ENCODE peak calls at places on chromosome 13, in nine cellular contexts. L is fibroblast of pulmonary artery; P is fibroblast of the conjunctiva; C is NCI-H2081; X is endothelial cell; M is central memory CD8-positive, alpha-beta T cell; Z is DMS153; O is nephron progenitor cell; U is aorta. V is an unnamed sample.

GRCh38 chr13:69600811-69601210 is 506.8 kb upstream of the ATXN8OS start:
- DNase-seq in L (no peak), O (no peak), M (no peak), U (no peak), P (no peak), X (no peak), Z (no peak), C (no peak), V (no peak)

GRCh38 chr13:43979492-43979891 is 99.8 kb downstream of the LACC1 start:
- DNase-seq in M (no peak), X (no peak), L (no peak), C (no peak), Z (no peak), O (no peak), P (no peak), U (no peak), V (no peak)

GRCh38 chr13:114046447-114046846 is 72.6 kb upstream of the C13orf46 start:
- DNase-seq in Z (no peak), U (no peak), L (no peak), X (no peak), O (no peak), P (no peak), C (no peak), M (no peak), V (no peak)

GRCh38 chr13:101660711-101661110 is 208.2 kb downstream of the ITGBL1 start:
- DNase-seq in P (no peak), U (no peak), C (no peak), X (no peak), M (no peak), Z (no peak), L (no peak), O (no peak), V (no peak)

GRCh38 chr13:73065665-73066350 is 7.0 kb downstream of the KLF5 start:
- DNase-seq in U (no peak), M (no peak), C (peak), P (no peak), Z (peak), X (no peak), O (no peak), L (no peak), V (no peak)

GRCh38 chr13:84630486-84630885 is 748.2 kb upstream of the SLITRK1 start:
- DNase-seq in O (no peak), C (no peak), L (no peak), P (no peak), U (no peak), X (no peak), Z (no peak), M (no peak), V (no peak)

GRCh38 chr13:91576590-91576989 is 178.2 kb downstream of the GPC5 start:
- DNase-seq in P (no peak), U (no peak), M (no peak), L (no peak), O (peak), Z (no peak), X (peak), C (no peak), V (no peak)

GRCh38 chr13:99796175-99796819 is 175.3 kb downstream of the ZIC5 start:
- DNase-seq in U (no peak), C (no peak), X (peak), L (peak), P (no peak), O (peak), Z (no peak), M (no peak), V (no peak)

GRCh38 chr13:34867590-34867989 is 74.5 kb upstream of the NBEA start:
- DNase-seq in M (no peak), L (peak), X (no peak), P (no peak), Z (no peak), U (no peak), C (no peak), O (no peak), V (no peak)

GRCh38 chr13:97194473-97194872 is 27.7 kb upstream of the MBNL2 start:
- DNase-seq in M (no peak), P (no peak), U (no peak), Z (no peak), C (no peak), X (no peak), L (peak), O (no peak), V (no peak)

GRCh38 chr13:93758575-93758974 is 532.0 kb downstream of the GPC6 start:
- DNase-seq in M (no peak), Z (no peak), C (no peak), P (no peak), O (no peak), U (no peak), L (peak), X (no peak), V (no peak)

GRCh38 chr13:29529755-29530154 is 65.7 kb downstream of the SLC7A1 start:
- DNase-seq in M (no peak), O (no peak), P (no peak), L (no peak), X (no peak), C (no peak), U (no peak), Z (no peak), V (no peak)

GRCh38 chr13:101626925-101627555 is 174.6 kb downstream of the ITGBL1 start:
- DNase-seq in U (no peak), M (no peak), P (no peak), X (no peak), Z (no peak), L (no peak), C (peak), O (no peak), V (no peak)

GRCh38 chr13:94128430-94128829 is 351.1 kb downstream of the DCT start:
- DNase-seq in C (peak), O (no peak), L (peak), P (no peak), X (no peak), M (no peak), Z (no peak), U (no peak), V (peak)

GRCh38 chr13:75798353-75799245 is 162.5 kb downstream of the LMO7 start:
- DNase-seq in P (no peak), L (peak), X (no peak), U (no peak), O (no peak), C (no peak), Z (no peak), M (no peak), V (no peak)

GRCh38 chr13:108227651-108228272 is 9.6 kb downstream of the ABHD13 start:
- DNase-seq in X (peak), M (no peak), L (peak), O (peak), C (peak), P (peak), U (no peak), Z (no peak), V (no peak)

GRCh38 chr13:72565893-72566292 is 161.5 kb downstream of the MZT1 start:
- DNase-seq in X (no peak), U (no peak), P (peak), L (peak), Z (peak), C (peak), O (peak), M (no peak), V (no peak)

GRCh38 chr13:98571955-98572662 is 4.8 kb downstream of the STK24 start:
- DNase-seq in L (no peak), P (peak), Z (peak), C (peak), O (no peak), U (no peak), M (no peak), X (no peak), V (no peak)

GRCh38 chr13:28819046-28819747 is 942 bp upstream of the MTUS2 start:
- DNase-seq in X (no peak), C (no peak), M (no peak), Z (no peak), O (no peak), P (no peak), L (peak), U (peak), V (peak)

GRCh38 chr13:107650081-107650701 is 565.1 kb downstream of the LIG4 start:
- DNase-seq in P (peak), C (peak), U (peak), M (no peak), X (peak), Z (no peak), L (peak), O (peak), V (peak)

GRCh38 chr13:102484329-102484728 is 82.5 kb upstream of the FGF14 start:
- DNase-seq in M (no peak), U (no peak), X (no peak), P (peak), O (no peak), C (no peak), Z (no peak), L (no peak), V (no peak)

GRCh38 chr13:99693812-99694211 is 192.5 kb downstream of the TM9SF2 start:
- DNase-seq in O (no peak), C (peak), Z (no peak), P (no peak), M (no peak), X (no peak), L (no peak), U (no peak), V (no peak)

GRCh38 chr13:42649761-42650289 is 75.9 kb downstream of the TNFSF11 start:
- DNase-seq in O (no peak), Z (no peak), C (peak), U (no peak), M (no peak), X (no peak), L (no peak), P (no peak), V (no peak)

GRCh38 chr13:29457299-29457698 is 138.2 kb downstream of the SLC7A1 start:
- DNase-seq in X (no peak), Z (no peak), L (peak), U (no peak), P (peak), O (no peak), C (no peak), M (no peak), V (no peak)

GRCh38 chr13:76474356-76474755 is 411.8 kb downstream of the KCTD12 start:
- DNase-seq in X (no peak), P (peak), M (no peak), Z (no peak), U (no peak), C (no peak), O (no peak), L (peak), V (no peak)

GRCh38 chr13:95100525-95101121 is 200.6 kb downstream of the ABCC4 start:
- DNase-seq in L (peak), M (no peak), P (no peak), Z (peak), U (no peak), O (no peak), X (no peak), C (no peak), V (no peak)

GRCh38 chr13:34416833-34417425 is 525.1 kb upstream of the NBEA start:
- DNase-seq in C (no peak), P (peak), X (no peak), M (no peak), Z (no peak), O (no peak), U (peak), L (peak), V (peak)

V was measured in heart left ventricle.